ENCODE peak calls at places on chromosomes 7 and 10, in five cellular contexts. X, Q, C, O and K are unnamed samples.

GRCh38 chr10:51141015-51141414 is 66.7 kb downstream of the PRKG1 start:
- DNase-seq in X (no peak), Q (no peak), C (no peak), O (no peak), K (no peak)

GRCh38 chr7:2596636-2597635 is 34.9 kb upstream of the TTYH3 start:
- DNase-seq in X (no peak), Q (no peak), C (no peak), O (peak; percentile 69), K (no peak)

GRCh38 chr7:101635484-101635883 is 6.4 kb upstream of the MYL10 start:
- DNase-seq in X (no peak), Q (no peak), C (no peak), O (no peak), K (no peak)

GRCh38 chr10:8045728-8046494 is 8.6 kb upstream of the GATA3 start:
- DNase-seq in X (no peak), Q (no peak), C (no peak), O (no peak), K (no peak)

GRCh38 chr10:34905200-34905927 is 90.3 kb upstream of the PARD3 start:
- DNase-seq in X (no peak), Q (no peak), C (no peak), O (no peak), K (no peak)

GRCh38 chr7:91151916-91152315 is 112.3 kb upstream of the FZD1 start:
- DNase-seq in X (no peak), Q (no peak), C (no peak), O (no peak), K (no peak)

GRCh38 chr7:2725178-2726105 is 37.4 kb downstream of the AMZ1 start:
- DNase-seq in X (no peak), Q (no peak), C (no peak), O (no peak), K (no peak)

GRCh38 chr7:90681336-90682019 is 85.4 kb downstream of the CDK14 start:
- DNase-seq in X (no peak), Q (no peak), C (no peak), O (no peak), K (no peak)

GRCh38 chr7:76031964-76032363 is 15.8 kb downstream of the STYXL1 start:
- DNase-seq in X (no peak), Q (no peak), C (no peak), O (no peak), K (no peak)

GRCh38 chr10:98957801-98958200 is 277.9 kb downstream of the HPSE2 start:
- DNase-seq in X (no peak), Q (no peak), C (no peak), O (no peak), K (no peak)

GRCh38 chr7:5692845-5693278 is 88.6 kb downstream of the RNF216 start:
- DNase-seq in X (no peak), Q (peak; percentile 54), C (peak; percentile 82), O (peak; percentile 60), K (peak; percentile 34)

GRCh38 chr7:47580811-47581331 is 1.0 kb downstream of the TNS3 start:
- DNase-seq in X (no peak), Q (no peak), C (no peak), O (no peak), K (no peak)

GRCh38 chr10:91444211-91444610 is 34.1 kb downstream of the HECTD2 start:
- DNase-seq in X (no peak), Q (no peak), C (no peak), O (no peak), K (no peak)

GRCh38 chr10:6543431-6544005 is 36.6 kb downstream of the PRKCQ start:
- DNase-seq in X (peak; percentile 44), Q (no peak), C (no peak), O (no peak), K (no peak)

GRCh38 chr10:15220426-15220825 is 51.9 kb upstream of the NMT2 start:
- DNase-seq in X (no peak), Q (no peak), C (no peak), O (no peak), K (no peak)

GRCh38 chr10:23100331-23101030 is 5.1 kb downstream of the MSRB2 start:
- DNase-seq in X (no peak), Q (no peak), C (no peak), O (no peak), K (no peak)

GRCh38 chr7:5630670-5631069 is 150.8 kb downstream of the RNF216 start:
- DNase-seq in X (peak; percentile 51), Q (no peak), C (no peak), O (peak; percentile 24), K (no peak)

GRCh38 chr10:69160809-69161225 is 19.2 kb upstream of the SUPV3L1 start:
- DNase-seq in X (no peak), Q (no peak), C (no peak), O (no peak), K (peak; percentile 24)

GRCh38 chr10:30786131-30786530 is 156.6 kb upstream of the LYZL2 start:
- DNase-seq in X (peak; percentile 6), Q (no peak), C (no peak), O (no peak), K (no peak)

GRCh38 chr7:2523941-2524807 is 4.6 kb downstream of the LFNG start:
- DNase-seq in X (no peak), Q (peak; percentile 86), C (peak; percentile 95), O (peak; percentile 63), K (peak; percentile 83)

GRCh38 chr10:90318659-90319058 is 539.2 kb downstream of the HTR7 start:
- DNase-seq in X (no peak), Q (no peak), C (no peak), O (no peak), K (no peak)

GRCh38 chr7:105141068-105141467 is 127.1 kb downstream of the KMT2E start:
- DNase-seq in X (no peak), Q (no peak), C (peak; percentile 31), O (no peak), K (peak; percentile 18)

GRCh38 chr10:29068984-29069383 is 219.9 kb upstream of the LYZL1 start:
- DNase-seq in X (no peak), Q (no peak), C (no peak), O (no peak), K (no peak)

GRCh38 chr7:158975526-158976467 is 119.4 kb downstream of the DYNC2I1 start:
- DNase-seq in X (peak; percentile 48), Q (no peak), C (peak; percentile 52), O (no peak), K (no peak)

GRCh38 chr7:136053689-136054485 is 76.7 kb upstream of the MTPN start:
- DNase-seq in X (no peak), Q (no peak), C (no peak), O (no peak), K (no peak)

GRCh38 chr7:85469446-85469970 is 282.7 kb upstream of the SEMA3D start:
- DNase-seq in X (no peak), Q (no peak), C (no peak), O (no peak), K (no peak)

GRCh38 chr7:114155766-114156110 is 236.9 kb upstream of the PPP1R3A start:
- DNase-seq in X (no peak), Q (no peak), C (no peak), O (no peak), K (no peak)

GRCh38 chr7:103574536-103574935 is 128.5 kb upstream of the SLC26A5 start:
- DNase-seq in X (no peak), Q (no peak), C (no peak), O (peak; percentile 76), K (no peak)

GRCh38 chr7:37510043-37510634 is 61.5 kb upstream of the ELMO1 start:
- DNase-seq in X (peak; percentile 14), Q (no peak), C (peak; percentile 33), O (peak; percentile 5), K (no peak)

GRCh38 chr7:34886856-34887255 is 150.4 kb downstream of the DPY19L1 start:
- DNase-seq in X (no peak), Q (no peak), C (no peak), O (no peak), K (no peak)

GRCh38 chr7:112214887-112215286 is 8.4 kb downstream of the ZNF277 start:
- DNase-seq in X (no peak), Q (no peak), C (no peak), O (no peak), K (no peak)